ENCODE peak calls at places on chromosomes 6 and 20, in eight cellular contexts. V is IMR-90, F is GM23248, B is OCI-LY7, U is fibroblast of lung, T is PC-3, Y is astrocyte, R is mesenchymal stem cell. E is an unnamed sample.

GRCh38 chr20:46222521-46223007 is 85.7 kb downstream of the CDH22 start:
- DNase-seq in Y (no peak), R (no peak), T (no peak), F (no peak), V (no peak), U (no peak), B (no peak), E (no peak)

GRCh38 chr20:58086763-58087566 is 141.5 kb downstream of the ANKRD60 start:
- DNase-seq in Y (no peak), T (peak), U (peak), R (no peak), B (peak), F (peak), V (peak), E (no peak)

GRCh38 chr6:4320860-4321259 is 185.5 kb upstream of the ECI2 start:
- DNase-seq in B (no peak), T (peak), V (peak), U (peak), R (peak), F (peak), Y (peak), E (no peak)

GRCh38 chr6:153024401-153025017 is 22.0 kb upstream of the MTRF1L start:
- DNase-seq in V (peak), R (peak), F (peak), T (peak), B (peak), U (peak), Y (no peak), E (peak)

GRCh38 chr20:6061544-6061943 is 7.7 kb upstream of the LRRN4 start:
- DNase-seq in T (no peak), U (no peak), F (no peak), V (no peak), B (no peak), Y (no peak), R (no peak), E (no peak)

GRCh38 chr6:129667621-129668020 is 42.4 kb downstream of the ARHGAP18 start:
- DNase-seq in R (no peak), T (peak), Y (peak), V (peak), U (peak), F (peak), B (no peak), E (no peak)

GRCh38 chr6:43570876-43571441 is 4.9 kb downstream of the XPO5 start:
- DNase-seq in R (peak), Y (peak), B (no peak), F (peak), U (peak), T (no peak), V (peak), E (no peak)

GRCh38 chr6:193180-193579 is 99.1 kb upstream of the DUSP22 start:
- DNase-seq in T (no peak), U (no peak), B (no peak), Y (no peak), R (no peak), V (no peak), F (no peak), E (no peak)

GRCh38 chr20:41330941-41331340 is 9.7 kb upstream of the LPIN3 start:
- DNase-seq in F (no peak), T (no peak), V (no peak), U (no peak), B (no peak), Y (no peak), R (no peak), E (no peak)

GRCh38 chr6:133693565-133693964 is 195.3 kb upstream of the TCF21 start:
- DNase-seq in Y (no peak), T (no peak), F (no peak), R (no peak), B (no peak), U (no peak), V (no peak), E (no peak)

GRCh38 chr20:6075428-6076219 is 21.8 kb upstream of the LRRN4 start:
- DNase-seq in B (no peak), F (no peak), T (no peak), Y (peak), U (peak), V (no peak), R (no peak), E (no peak)

DNA sequence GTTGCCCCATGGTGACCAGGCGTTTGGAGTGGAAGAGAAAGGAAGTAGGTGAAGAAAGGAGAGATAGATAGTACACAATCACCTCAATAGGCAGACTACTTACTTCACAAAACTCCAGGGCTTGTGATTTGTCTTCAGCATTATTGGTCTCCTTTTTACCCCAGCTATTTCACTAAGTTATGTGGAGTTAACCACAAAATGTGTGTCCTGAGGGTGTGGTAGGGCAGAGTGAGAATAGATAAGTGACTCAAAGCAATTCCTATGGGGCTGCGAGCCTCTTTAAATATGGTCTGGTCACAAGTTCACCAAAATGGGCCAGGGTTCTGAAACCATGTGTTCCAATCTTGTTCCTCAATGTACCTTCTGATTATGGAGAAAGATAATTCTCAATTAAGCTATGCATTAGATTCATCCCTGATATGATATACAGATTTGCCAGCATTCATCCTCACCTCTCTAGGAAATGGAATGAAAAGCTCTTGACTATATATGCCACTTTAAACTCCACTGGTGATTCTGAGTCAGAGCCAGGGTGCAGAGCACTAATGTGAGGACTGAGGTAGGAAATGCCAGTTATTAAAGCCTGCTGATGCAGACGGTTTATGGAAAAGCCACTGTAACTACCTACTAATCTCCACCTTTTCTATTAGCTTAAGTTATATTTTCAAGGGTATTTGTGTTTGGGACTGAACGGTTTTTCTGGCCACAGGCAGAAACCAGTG is 310.6 kb upstream of the MANEA start:
- DNase-seq in B (no peak), T (no peak), R (no peak), F (no peak), U (peak), Y (peak), V (no peak), E (no peak)
- H2AFZ ChIP-seq in B (no peak), T (no peak), R (no peak), F (no peak), U (no peak), Y (no peak), V (no peak), E (no peak)

DNA sequence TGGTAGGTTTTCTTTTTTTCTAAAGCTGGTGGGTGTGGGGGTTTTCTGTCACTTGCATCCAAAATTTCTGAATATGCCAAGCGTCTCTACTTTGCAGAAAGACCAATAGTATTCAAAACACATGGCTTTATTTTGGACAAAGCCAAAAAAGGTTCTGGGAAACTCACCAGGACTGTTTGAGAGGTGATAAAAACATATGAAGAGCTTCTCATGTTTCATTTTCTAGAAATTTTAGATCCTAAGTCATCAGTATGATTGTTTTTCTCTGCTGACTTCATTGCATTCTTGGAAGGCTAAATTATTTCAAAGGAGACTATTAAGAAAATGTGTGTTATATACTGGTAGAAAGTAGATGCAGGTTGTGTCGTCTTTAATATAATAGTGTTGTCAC is 51.3 kb downstream of the GCLC start:
- DNase-seq in B (no peak), R (peak), Y (peak), F (peak), T (no peak), U (peak), V (peak), E (no peak)
- H2AFZ ChIP-seq in B (peak), R (no peak), Y (peak), F (peak), T (peak), U (no peak), V (no peak), E (no peak)

GRCh38 chr6:163288066-163288465 is 126.5 kb upstream of the QKI start:
- DNase-seq in Y (peak), V (no peak), F (no peak), R (no peak), B (no peak), U (peak), T (no peak), E (no peak)
- H2AFZ ChIP-seq in Y (no peak), V (no peak), F (no peak), R (no peak), B (no peak), U (no peak), T (no peak), E (no peak)

GRCh38 chr20:63216849-63217471 is 1.0 kb upstream of the YTHDF1 start:
- DNase-seq in F (no peak), Y (no peak), B (no peak), U (no peak), R (no peak), V (no peak), T (peak), E (no peak)

GRCh38 chr20:63217706-63218105 is 1.8 kb upstream of the YTHDF1 start:
- DNase-seq in R (no peak), V (no peak), B (no peak), U (no peak), F (no peak), Y (no peak), T (no peak), E (no peak)

GRCh38 chr20:63216041-63216848 is at the start of gene YTHDF1:
- DNase-seq in B (peak), V (peak), T (peak), U (peak), Y (peak), R (peak), F (peak), E (peak)

GRCh38 chr20:63214514-63214913 is 1.4 kb downstream of the YTHDF1 start:
- DNase-seq in T (no peak), B (no peak), R (no peak), F (no peak), V (no peak), U (peak), Y (no peak), E (no peak)

DNA sequence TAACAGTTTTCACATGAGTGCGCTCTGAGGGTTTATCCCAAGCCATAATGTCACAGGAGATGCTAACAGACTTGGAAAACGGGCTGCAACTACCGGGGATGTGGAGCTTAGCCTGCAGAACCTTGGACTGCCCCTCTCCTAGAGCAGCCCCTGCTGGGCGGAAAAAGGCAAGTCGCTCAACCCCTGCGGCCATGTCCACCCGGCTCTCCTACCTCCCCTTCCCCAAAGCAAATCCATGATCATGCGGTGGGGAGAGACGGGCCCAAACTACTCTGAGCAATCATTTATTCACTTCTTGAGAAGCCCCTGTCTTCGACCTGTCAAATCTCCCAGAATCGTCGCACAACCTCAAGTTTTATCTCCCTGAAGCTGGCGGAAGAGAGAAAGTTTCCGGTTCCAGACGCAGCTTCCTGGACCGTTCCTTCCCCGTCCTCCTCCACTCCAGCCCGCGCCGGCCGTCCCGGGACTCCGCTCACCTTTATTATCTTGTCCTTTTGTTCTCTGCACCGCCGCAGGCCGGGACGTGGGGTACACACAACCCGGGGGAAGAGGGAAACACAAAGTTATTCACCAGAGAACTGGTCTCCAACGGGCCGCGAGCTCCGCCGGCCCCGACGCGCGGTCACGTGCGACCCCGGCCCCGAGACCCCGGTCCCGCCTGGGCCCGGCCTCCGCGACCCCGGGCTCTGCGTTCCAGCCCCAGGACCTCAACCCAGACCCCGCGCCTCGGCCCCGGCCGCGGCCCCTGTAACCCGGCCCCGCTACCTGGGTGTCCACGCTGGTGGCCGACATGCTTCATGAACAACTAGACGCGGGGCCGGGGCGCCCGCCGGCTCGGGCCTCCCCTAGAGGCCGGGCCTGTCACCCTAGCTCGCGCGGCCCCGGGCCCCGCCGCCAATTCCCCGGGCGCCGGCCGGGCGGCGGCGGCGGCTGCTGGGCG is 560 bp downstream of the YTHDF1 start:
- DNase-seq in B (peak), F (peak), R (peak), Y (peak), U (peak), V (peak), T (peak), E (peak)
- H2AFZ ChIP-seq in B (peak), F (peak), R (no peak), Y (no peak), U (no peak), V (peak), T (peak), E (peak)

DNA sequence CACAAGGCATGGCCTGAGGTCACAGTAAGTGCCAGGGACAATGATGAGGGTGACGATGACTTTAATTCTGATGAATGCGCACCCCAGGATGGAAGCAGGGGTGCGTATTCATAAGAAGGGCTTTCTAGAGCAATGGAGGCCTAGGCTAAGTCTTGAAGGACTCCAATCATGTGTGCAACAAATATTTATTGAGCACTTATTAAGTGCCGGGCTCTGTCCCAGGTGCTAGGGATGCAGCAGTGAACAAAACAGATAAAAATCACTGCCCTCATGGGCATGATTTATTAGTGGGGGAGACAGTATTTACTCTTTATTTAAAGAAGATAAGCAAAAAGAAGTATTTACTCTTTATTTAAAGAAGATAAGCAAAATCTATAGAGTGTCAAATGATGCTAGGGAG is 198.2 kb upstream of the KCNG1 start:
- DNase-seq in R (no peak), U (no peak), F (no peak), T (no peak), Y (no peak), B (no peak), V (no peak), E (no peak)
- H2AFZ ChIP-seq in R (no peak), U (no peak), F (peak), T (no peak), Y (no peak), B (no peak), V (no peak), E (no peak)

E was measured in MM.1S.